ENCODE peak calls at places on chromosomes 4 and X, in five cellular contexts. K is Caki2; U is stimulated activated CD4-positive, alpha-beta T cell treated with anti-CD3 and anti-CD28 coated beads, Interleukin-4, amount 100 ng/mL, for 4 hours; B is lung; X is activated T-cell treated with anti-CD3 and anti-CD28 coated beads for 1 hour. T is an unnamed sample.

GRCh38 chrX:70168238-70169188 is 8.8 kb upstream of the DGAT2L6 start:
- DNase-seq in K (peak), U (no peak), B (no peak), X (no peak), T (no peak)

GRCh38 chr4:158870282-158871049 is 101.6 kb downstream of the FNIP2 start:
- DNase-seq in K (no peak), U (no peak), B (no peak), X (no peak), T (no peak)

GRCh38 chr4:53656421-53656981 is 65.2 kb upstream of the LNX1 start:
- DNase-seq in K (no peak), U (no peak), B (no peak), X (no peak), T (no peak)

GRCh38 chr4:28557755-28558154 is 1697.1 kb downstream of the STIM2 start:
- DNase-seq in K (no peak), U (no peak), B (no peak), X (no peak), T (no peak)

GRCh38 chr4:20264688-20265087 is 13.0 kb downstream of the SLIT2 start:
- DNase-seq in K (no peak), U (no peak), B (no peak), X (no peak), T (no peak)

GRCh38 chr4:57020467-57021101 is 41.9 kb downstream of the POLR2B start:
- DNase-seq in K (peak), U (no peak), B (no peak), X (no peak), T (no peak)

GRCh38 chr4:71231073-71231752 is 107.6 kb upstream of the SLC4A4 start:
- DNase-seq in K (peak), U (no peak), B (peak), X (no peak), T (no peak)

GRCh38 chr4:143344774-143345173 is 8.1 kb downstream of the GAB1 start:
- DNase-seq in K (no peak), U (no peak), B (no peak), X (no peak), T (no peak)

GRCh38 chr4:92047209-92047877 is 256.4 kb upstream of the GRID2 start:
- DNase-seq in K (no peak), U (no peak), B (no peak), X (no peak), T (no peak)

T was measured in stimulated activated naive B cell treated with anti-CD40 and anti-IgM and Interleukin-4, amounts not matched to agents 10 μg/mL and 1 μg/mL and 100 μg/mL, for 72 hours.